ENCODE peak calls at places on chromosomes 12 and 14, in four cellular contexts. A is HepG2, S is GM12878, E is H1. T is an unnamed sample.

GRCh38 chr12:121260091-121260490 is 36.4 kb downstream of the CAMKK2 start:
- DNase-seq in A (no peak), E (no peak), S (no peak), T (no peak)

GRCh38 chr14:106224694-106224971 is 698.2 kb downstream of the TMEM121 start:
- DNase-seq in A (no peak), E (no peak), S (no peak), T (no peak)

GRCh38 chr14:49552630-49553029 is 33.5 kb downstream of the RPS29 start:
- DNase-seq in E (no peak), S (no peak), A (no peak), T (no peak)

GRCh38 chr12:82783456-82783855 is 96.8 kb downstream of the TMTC2 start:
- DNase-seq in E (no peak), S (no peak), A (no peak), T (no peak)

GRCh38 chr14:24065408-24065807 is 6.0 kb upstream of the CPNE6 start:
- DNase-seq in A (no peak), E (no peak), S (no peak), T (no peak)

GRCh38 chr12:6957151-6957701 is 6.1 kb downstream of the PTPN6 start:
- DNase-seq in E (no peak), S (no peak), A (no peak), T (no peak)

GRCh38 chr12:54383041-54383609 is 1.4 kb downstream of the ZNF385A start:
- DNase-seq in S (no peak), E (no peak), A (no peak), T (no peak)

GRCh38 chr12:12998248-12998647 is 1.8 kb downstream of the HEBP1 start:
- DNase-seq in S (no peak), E (no peak), A (no peak), T (no peak)

GRCh38 chr12:79016181-79016580 is 151.6 kb downstream of the SYT1 start:
- DNase-seq in A (no peak), E (no peak), S (no peak), T (no peak)

GRCh38 chr14:105146976-105147700 is 21.4 kb downstream of the JAG2 start:
- DNase-seq in E (peak; percentile 41), S (no peak), A (no peak), T (no peak)

GRCh38 chr12:53961025-53961761 is 6.5 kb downstream of the HOXC12 start:
- DNase-seq in S (no peak), A (no peak), E (no peak), T (no peak)

GRCh38 chr12:124695861-124696260 is 128.4 kb upstream of the NCOR2 start:
- DNase-seq in A (no peak), E (no peak), S (no peak), T (no peak)

GRCh38 chr12:6917491-6918231 is 3.3 kb downstream of the ENO2 start:
- DNase-seq in E (no peak), S (no peak), A (no peak), T (no peak)

GRCh38 chr12:57853864-57854556 is 7.5 kb upstream of the CTDSP2 start:
- DNase-seq in E (no peak), S (no peak), A (no peak), T (no peak)

GRCh38 chr14:79989990-79990389 is 221.3 kb downstream of the DIO2 start:
- DNase-seq in A (no peak), S (no peak), E (no peak), T (no peak)

GRCh38 chr12:101592931-101593330 is 1.8 kb upstream of the MYBPC1 start:
- DNase-seq in A (no peak), S (no peak), E (no peak), T (no peak)

GRCh38 chr14:70981005-70981952 is 74.0 kb downstream of the PCNX1 start:
- DNase-seq in A (no peak), S (no peak), E (no peak), T (no peak)

GRCh38 chr14:79608426-79608825 is 602.9 kb downstream of the DIO2 start:
- DNase-seq in A (no peak), E (no peak), S (no peak), T (no peak)

GRCh38 chr12:56307221-56307965 is 7.3 kb upstream of the CS start:
- DNase-seq in A (no peak), E (no peak), S (no peak), T (no peak)

GRCh38 chr12:105120551-105120950 is 13.0 kb downstream of the WASHC4 start:
- DNase-seq in A (peak; percentile 61), E (no peak), S (no peak), T (no peak)

GRCh38 chr12:121649403-121649802 is 20.1 kb downstream of the MORN3 start:
- DNase-seq in S (no peak), E (no peak), A (no peak), T (no peak)

GRCh38 chr14:20794644-20795369 is 7.8 kb downstream of the RNASE1 start:
- DNase-seq in S (no peak), E (no peak), A (no peak), T (no peak)

GRCh38 chr12:64669270-64669842 is 59.1 kb downstream of the RASSF3 start:
- DNase-seq in E (no peak), S (peak; percentile 73), A (peak; percentile 49), T (no peak)

GRCh38 chr14:44029933-44030332 is 477.1 kb downstream of the FSCB start:
- DNase-seq in A (no peak), E (no peak), S (no peak), T (no peak)

GRCh38 chr12:96226801-96227348 is 32.7 kb downstream of the ELK3 start:
- DNase-seq in S (no peak), A (no peak), E (no peak), T (no peak)

GRCh38 chr14:38958589-38958988 is 144.4 kb downstream of the SEC23A start:
- DNase-seq in A (no peak), E (no peak), S (no peak), T (no peak)

GRCh38 chr14:39232554-39233415 is 930 bp upstream of the MIA2 start:
- DNase-seq in S (no peak), A (peak; percentile 90), E (no peak), T (no peak)

GRCh38 chr12:62190081-62190480 is 70.1 kb upstream of the USP15 start:
- DNase-seq in S (no peak), E (no peak), A (no peak), T (no peak)

GRCh38 chr14:36773136-36773540 is 111.5 kb downstream of the PAX9 start:
- DNase-seq in A (peak; percentile 51), E (no peak), S (no peak), T (no peak)

DNA sequence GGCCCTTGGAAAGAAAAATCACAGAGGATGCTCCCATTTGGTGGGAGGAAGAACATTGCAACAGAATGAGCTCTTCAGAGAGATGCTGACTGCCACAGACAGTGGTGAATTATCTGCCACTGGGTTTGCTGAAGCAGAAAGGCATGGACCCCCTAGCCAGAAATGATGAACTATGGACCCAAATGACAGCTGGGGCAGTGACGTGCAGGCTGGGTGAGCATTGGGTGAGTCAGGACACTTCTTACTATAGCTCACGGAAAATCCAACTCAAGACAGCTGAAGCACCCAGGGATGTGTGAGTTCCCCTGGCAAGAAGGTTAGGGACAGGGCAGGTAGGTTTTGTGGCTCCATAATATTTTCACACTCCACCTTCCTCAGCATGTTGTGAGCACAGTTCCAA is 993.2 kb downstream of the BCL11B start:
- DNase-seq in E (no peak), S (no peak), A (no peak), T (no peak)
- TF ChIP-seq YY1 in E (no peak), S (no peak), A (no peak), T (no peak)

GRCh38 chr14:64755661-64756265 is 51.5 kb downstream of the PLEKHG3 start:
- DNase-seq in A (no peak), S (no peak), E (no peak), T (no peak)
- TF ChIP-seq SUZ12 in A (no peak), S (no peak), E (no peak), T (no peak)

DNA sequence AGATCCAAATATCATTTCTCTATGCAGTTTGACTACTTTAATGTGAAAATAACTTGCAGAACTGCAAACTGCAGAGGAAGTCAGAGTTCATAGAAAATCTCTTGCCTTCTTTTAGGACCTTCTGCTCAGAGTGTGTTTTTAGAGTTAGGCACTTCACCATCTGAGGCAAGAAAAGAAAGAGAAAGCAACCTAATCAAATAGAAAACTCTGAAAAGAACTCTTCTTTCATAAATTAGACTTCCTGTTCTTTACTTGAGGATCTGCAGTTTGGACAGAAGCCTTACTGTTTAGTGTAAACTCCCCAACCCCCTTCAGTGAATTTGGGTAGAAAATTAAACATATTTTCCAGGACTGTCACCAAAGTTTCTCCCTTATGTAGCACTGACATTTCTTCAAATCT is 99.4 kb downstream of the PDZRN4 start:
- DNase-seq in S (no peak), E (no peak), A (no peak), T (no peak)
- TF ChIP-seq YY1 in S (no peak), E (no peak), A (no peak), T (no peak)

DNA sequence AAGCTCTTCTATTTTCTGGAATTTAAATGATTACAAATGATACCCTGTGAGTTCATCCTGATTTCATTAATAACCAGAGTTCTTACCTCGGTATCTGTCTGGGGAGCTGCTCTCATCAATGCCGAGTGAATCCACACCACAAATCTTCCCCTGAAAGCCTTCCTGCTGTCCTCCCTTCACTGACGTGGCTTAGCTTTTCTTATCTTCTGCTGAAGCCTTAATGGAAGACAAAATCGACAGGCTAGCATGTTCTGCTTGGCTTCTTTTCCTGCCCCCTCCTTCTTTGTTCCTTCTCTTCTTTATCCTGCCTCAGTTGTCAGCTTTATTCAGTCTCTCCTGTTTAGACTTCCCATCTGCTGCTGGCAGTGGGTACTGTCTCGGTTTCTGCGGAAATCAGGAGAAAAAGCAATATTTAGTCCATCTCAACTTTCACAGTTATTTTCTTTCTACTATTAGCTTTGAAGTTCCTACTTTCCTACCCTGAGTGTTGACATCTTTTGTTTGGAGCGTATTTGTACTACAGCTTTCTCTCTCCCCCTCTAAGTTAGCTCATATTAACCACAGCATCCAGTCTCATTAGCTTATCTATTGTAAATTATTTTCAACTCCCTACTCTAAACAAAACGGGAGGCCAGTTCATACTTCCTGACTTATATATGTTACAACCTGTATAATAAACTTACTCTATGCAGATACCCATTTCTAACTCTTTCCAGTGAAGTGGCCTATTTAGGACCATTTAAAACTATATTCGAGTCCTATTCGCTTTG is 226.0 kb downstream of the DACT1 start:
- DNase-seq in E (no peak), A (no peak), S (no peak), T (no peak)
- TF ChIP-seq SUZ12 in E (no peak), A (no peak), S (no peak), T (no peak)

GRCh38 chr12:4144676-4145075 is 128.9 kb upstream of the CCND2 start:
- DNase-seq in E (no peak), A (no peak), S (no peak), T (no peak)

GRCh38 chr12:4148418-4149056 is 125.0 kb upstream of the CCND2 start:
- DNase-seq in S (peak; percentile 93), E (no peak), A (no peak), T (no peak)

GRCh38 chr12:4143909-4144308 is 129.7 kb upstream of the CCND2 start:
- DNase-seq in S (no peak), A (peak; percentile 20), E (no peak), T (no peak)

GRCh38 chr12:4147051-4147481 is 126.5 kb upstream of the CCND2 start:
- DNase-seq in A (no peak), E (no peak), S (no peak), T (no peak)

GRCh38 chr12:4145990-4146859 is 127.3 kb upstream of the CCND2 start:
- DNase-seq in S (peak; percentile 87), E (no peak), A (no peak), T (no peak)
- TF ChIP-seq YY1 in S (no peak), E (no peak), A (no peak), T (no peak)

GRCh38 chr12:113390064-113391043 is 13.3 kb downstream of the SDS start:
- DNase-seq in A (no peak), E (no peak), S (no peak), T (no peak)
- TF ChIP-seq SUZ12 in A (no peak), E (no peak), S (no peak), T (no peak)